ENCODE peak calls at places on chromosomes 11 and 22, in nine cellular contexts. J is nephron progenitor cell; Q is suprapubic skin; E is GM20000; I is CD4-positive, alpha-beta T cell; U is A673; G is AG09309; P is endothelial cell; Y is cardiac muscle cell. D is an unnamed sample.

GRCh38 chr11:65500262-65501004 is 1.6 kb downstream of the MALAT1 start:
- DNase-seq in J (no peak), Q (peak), E (no peak), I (no peak), U (peak), G (no peak), P (no peak), Y (peak), D (no peak)

GRCh38 chr11:117256573-117256972 is 24.1 kb downstream of the RNF214 start:
- DNase-seq in J (no peak), Q (no peak), E (no peak), I (no peak), U (no peak), G (no peak), P (no peak), Y (peak), D (no peak)

GRCh38 chr22:19701420-19702145 is 12.7 kb upstream of the SEPTIN5 start:
- DNase-seq in J (no peak), Q (no peak), E (no peak), I (no peak), U (no peak), G (no peak), P (no peak), Y (no peak), D (no peak)

GRCh38 chr11:15697437-15698236 is 582.9 kb downstream of the INSC start:
- DNase-seq in J (no peak), Q (no peak), E (no peak), I (no peak), U (no peak), G (no peak), P (no peak), Y (no peak), D (no peak)

GRCh38 chr11:10807629-10808552 is 835 bp downstream of the EIF4G2 start:
- DNase-seq in J (peak), Q (peak), E (peak), I (peak), U (peak), G (no peak), P (peak), Y (peak), D (no peak)

GRCh38 chr11:86274503-86274902 is 27.5 kb upstream of the HIKESHI start:
- DNase-seq in J (no peak), Q (no peak), E (no peak), I (no peak), U (peak), G (no peak), P (peak), Y (no peak), D (no peak)

GRCh38 chr11:70637949-70638598 is 239.7 kb downstream of the CTTN start:
- DNase-seq in J (no peak), Q (no peak), E (no peak), I (no peak), U (no peak), G (no peak), P (no peak), Y (no peak), D (no peak)

GRCh38 chr11:10506013-10506370 is 35.0 kb downstream of the RNF141 start:
- DNase-seq in J (no peak), Q (no peak), E (no peak), I (no peak), U (no peak), G (no peak), P (no peak), Y (no peak), D (no peak)

GRCh38 chr11:65787649-65788622 is 1.1 kb downstream of the OVOL1 start:
- DNase-seq in J (peak), Q (no peak), E (peak), I (no peak), U (no peak), G (no peak), P (no peak), Y (no peak), D (peak)

GRCh38 chr22:37639070-37639760 is at the start of gene SH3BP1:
- DNase-seq in J (peak), Q (no peak), E (peak), I (peak), U (peak), G (no peak), P (peak), Y (peak), D (peak)

GRCh38 chr11:117805048-117805447 is 8.0 kb upstream of the DSCAML1 start:
- DNase-seq in J (no peak), Q (no peak), E (no peak), I (no peak), U (no peak), G (no peak), P (no peak), Y (no peak), D (no peak)

GRCh38 chr22:29879738-29880137 is 3.2 kb upstream of the MTMR3 start:
- DNase-seq in J (no peak), Q (no peak), E (no peak), I (no peak), U (peak), G (no peak), P (no peak), Y (no peak), D (no peak)

GRCh38 chr11:120239713-120240640 is at the start of gene POU2F3:
- DNase-seq in J (peak), Q (no peak), E (peak), I (no peak), U (no peak), G (no peak), P (no peak), Y (no peak), D (peak)
- TF ChIP-seq CTCF in J (peak), Q (no peak), E (no peak), I (no peak), U (peak), G (no peak), P (no peak), Y (peak), D (peak)

GRCh38 chr22:40898850-40899357 is 37.0 kb upstream of the DNAJB7 start:
- DNase-seq in J (no peak), Q (no peak), E (peak), I (no peak), U (peak), G (peak), P (no peak), Y (peak), D (peak)
- TF ChIP-seq CTCF in J (peak), Q (peak), E (peak), I (peak), U (peak), G (peak), P (no peak), Y (peak), D (peak)

GRCh38 chr11:44940835-44941234 is 9.8 kb downstream of the TP53I11 start:
- DNase-seq in J (no peak), Q (no peak), E (no peak), I (no peak), U (no peak), G (no peak), P (no peak), Y (no peak), D (no peak)

GRCh38 chr11:44938066-44938691 is 12.5 kb downstream of the TP53I11 start:
- DNase-seq in J (no peak), Q (no peak), E (no peak), I (no peak), U (no peak), G (no peak), P (no peak), Y (no peak), D (no peak)

GRCh38 chr11:44940424-44940823 is 10.3 kb downstream of the TP53I11 start:
- DNase-seq in J (no peak), Q (no peak), E (no peak), I (no peak), U (no peak), G (no peak), P (no peak), Y (no peak), D (no peak)

GRCh38 chr11:44941286-44942021 is 9.2 kb downstream of the TP53I11 start:
- DNase-seq in J (no peak), Q (no peak), E (no peak), I (no peak), U (no peak), G (no peak), P (no peak), Y (no peak), D (no peak)

DNA sequence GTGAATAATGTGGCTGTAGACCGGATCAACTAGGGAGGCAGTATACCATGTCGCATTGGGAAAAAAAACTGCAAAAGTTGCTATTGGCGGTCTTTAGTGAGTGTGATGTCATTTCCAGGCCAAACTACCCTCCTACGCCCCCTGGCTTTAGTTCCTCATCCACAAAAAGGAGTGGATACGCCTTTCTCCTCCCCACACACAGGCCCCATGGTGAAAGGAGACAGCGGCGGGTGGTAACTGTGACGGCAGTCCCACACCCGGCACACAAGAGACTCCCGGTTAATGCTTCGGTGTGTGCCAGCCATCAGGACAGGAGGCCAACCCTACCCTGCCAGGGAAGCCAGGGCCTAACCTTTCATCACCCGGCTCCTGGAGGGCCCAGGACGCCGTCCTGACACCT is 11.0 kb downstream of the TP53I11 start:
- DNase-seq in J (no peak), Q (no peak), E (no peak), I (no peak), U (peak), G (no peak), P (peak), Y (peak), D (no peak)
- TF ChIP-seq CTCF in J (peak), Q (peak), E (no peak), I (no peak), U (peak), G (no peak), P (peak), Y (peak), D (no peak)

GRCh38 chr11:19959697-19960096 is 200.6 kb downstream of the DBX1 start:
- DNase-seq in J (no peak), Q (no peak), E (no peak), I (no peak), U (no peak), G (no peak), P (no peak), Y (no peak), D (no peak)

GRCh38 chr11:19961225-19961624 is 199.1 kb downstream of the DBX1 start:
- DNase-seq in J (no peak), Q (no peak), E (no peak), I (no peak), U (no peak), G (no peak), P (no peak), Y (no peak), D (no peak)

GRCh38 chr11:19963697-19964340 is 196.5 kb downstream of the DBX1 start:
- DNase-seq in J (no peak), Q (no peak), E (no peak), I (no peak), U (no peak), G (no peak), P (no peak), Y (no peak), D (no peak)

GRCh38 chr11:19962795-19963163 is 197.5 kb downstream of the DBX1 start:
- DNase-seq in J (no peak), Q (no peak), E (no peak), I (no peak), U (no peak), G (peak), P (no peak), Y (peak), D (no peak)

GRCh38 chr11:19962053-19962794 is 198.1 kb downstream of the DBX1 start:
- DNase-seq in J (no peak), Q (no peak), E (no peak), I (no peak), U (no peak), G (no peak), P (no peak), Y (no peak), D (no peak)
- TF ChIP-seq CTCF in J (no peak), Q (no peak), E (no peak), I (no peak), U (no peak), G (no peak), P (no peak), Y (no peak), D (no peak)